ENCODE peak calls at places on chromosomes 6 and 20, in eight cellular contexts. E is GM18507; H is nucleus accumbens; O is stimulated activated CD4-positive, alpha-beta T cell treated with anti-CD3 and anti-CD28 coated beads, Interleukin-15, amount 100 ng/mL, for 24 hours; X is iris pigment epithelial cell; L is left ventricle myocardium inferior; R is cerebellar cortex; B is stimulated activated CD8-positive, alpha-beta memory T cell treated with anti-CD3 and anti-CD28 coated beads, Interleukin-15, amount 100 ng/mL, for 48 hours. Z is an unnamed sample.

GRCh38 chr6:136945072-136945471 is 23.0 kb downstream of the SLC35D3 start:
- DNase-seq in H (no peak), B (no peak), X (no peak), L (no peak), R (no peak), E (no peak), O (no peak), Z (no peak)

GRCh38 chr20:346640-347316 is at the start of gene NRSN2:
- DNase-seq in E (peak; percentile 40), B (no peak), O (peak; percentile 52), H (peak; percentile 75), L (peak; percentile 70), X (peak; percentile 73), R (peak; percentile 78), Z (peak; percentile 85)

GRCh38 chr6:16600701-16601100 is 160.6 kb downstream of the ATXN1 start:
- DNase-seq in X (no peak), O (no peak), B (no peak), H (no peak), L (no peak), E (no peak), R (no peak), Z (no peak)

GRCh38 chr6:158793432-158793831 is 25.7 kb downstream of the EZR start:
- DNase-seq in L (no peak), O (no peak), X (peak; percentile 72), B (no peak), R (no peak), E (no peak), H (no peak), Z (no peak)

GRCh38 chr6:57221191-57221935 is 744 bp downstream of the RAB23 start:
- DNase-seq in X (peak; percentile 67), B (peak; percentile 41), O (peak; percentile 72), R (peak; percentile 65), H (peak; percentile 54), L (peak; percentile 51), E (peak; percentile 14), Z (peak; percentile 94)

GRCh38 chr6:31792741-31793140 is 2.8 kb downstream of the VARS1 start:
- DNase-seq in E (no peak), O (peak; percentile 34), X (peak; percentile 70), L (no peak), H (no peak), B (no peak), R (peak; percentile 29), Z (peak; percentile 83)

GRCh38 chr6:158514176-158514575 is 45.7 kb upstream of the TMEM181 start:
- DNase-seq in R (no peak), B (no peak), L (no peak), E (no peak), H (no peak), O (no peak), X (no peak), Z (no peak)

GRCh38 chr6:43428112-43428570 is 800 bp downstream of the ABCC10 start:
- DNase-seq in L (no peak), R (peak; percentile 42), E (no peak), B (no peak), H (no peak), X (no peak), O (no peak), Z (no peak)

GRCh38 chr20:58707770-58708169 is 15.2 kb downstream of the NPEPL1 start:
- DNase-seq in L (peak; percentile 6), X (no peak), E (no peak), H (no peak), R (no peak), O (no peak), B (no peak), Z (peak; percentile 42)

GRCh38 chr20:38001981-38002380 is 31.3 kb downstream of the TTI1 start:
- DNase-seq in E (no peak), R (no peak), X (peak; percentile 44), L (no peak), H (no peak), O (peak; percentile 23), B (no peak), Z (no peak)

GRCh38 chr20:63911171-63911570 is 16.2 kb downstream of the DNAJC5 start:
- DNase-seq in E (no peak), R (peak; percentile 67), L (no peak), B (no peak), X (no peak), O (no peak), H (peak; percentile 45), Z (no peak)

GRCh38 chr20:31497838-31498540 is 16.3 kb upstream of the HM13 start:
- DNase-seq in E (no peak), O (no peak), X (no peak), L (peak; percentile 65), H (no peak), B (no peak), R (no peak), Z (peak; percentile 59)

GRCh38 chr20:16929756-16930155 is 181.6 kb downstream of the OTOR start:
- DNase-seq in X (peak; percentile 67), B (no peak), L (no peak), H (no peak), R (no peak), O (no peak), E (no peak), Z (no peak)

GRCh38 chr6:75196051-75196743 is 9.7 kb downstream of the COL12A1 start:
- DNase-seq in E (no peak), O (no peak), H (no peak), R (no peak), L (no peak), B (no peak), X (peak; percentile 76), Z (no peak)

GRCh38 chr6:11952291-11952690 is 59.8 kb upstream of the HIVEP1 start:
- DNase-seq in B (no peak), R (no peak), H (no peak), L (no peak), O (no peak), X (no peak), E (no peak), Z (no peak)

GRCh38 chr6:131728296-131728939 is 17.6 kb upstream of the CTAGE9 start:
- DNase-seq in L (no peak), B (no peak), E (no peak), R (no peak), X (no peak), H (no peak), O (no peak), Z (no peak)

GRCh38 chr6:115865914-115866313 is 194.8 kb downstream of the FRK start:
- DNase-seq in H (no peak), O (no peak), L (no peak), R (no peak), E (no peak), X (no peak), B (no peak), Z (no peak)

GRCh38 chr6:27873101-27874030 is 38.8 kb downstream of the OR2B2 start:
- DNase-seq in L (peak; percentile 35), B (peak; percentile 72), H (no peak), E (no peak), X (peak; percentile 70), O (peak; percentile 82), R (no peak), Z (peak; percentile 75)

GRCh38 chr20:8293791-8294190 is 161.7 kb downstream of the PLCB1 start:
- DNase-seq in B (no peak), X (peak; percentile 49), R (no peak), O (no peak), H (no peak), E (no peak), L (no peak), Z (no peak)

GRCh38 chr6:88368071-88368787 is 202.1 kb upstream of the CNR1 start:
- DNase-seq in E (no peak), H (no peak), X (peak; percentile 80), B (no peak), O (no peak), L (no peak), R (no peak), Z (no peak)

GRCh38 chr6:72810571-72811280 is 188.9 kb downstream of the KCNQ5 start:
- DNase-seq in X (no peak), H (no peak), O (no peak), E (no peak), L (no peak), R (no peak), B (no peak), Z (no peak)

GRCh38 chr6:33418690-33419291 is 884 bp upstream of the CUTA start:
- DNase-seq in E (no peak), O (peak; percentile 75), L (no peak), B (peak; percentile 57), R (peak; percentile 90), H (no peak), X (peak; percentile 59), Z (peak; percentile 79)

GRCh38 chr6:6803180-6803978 is 214.9 kb downstream of the LY86 start:
- DNase-seq in L (no peak), R (no peak), B (no peak), O (peak; percentile 27), E (peak; percentile 54), H (no peak), X (no peak), Z (peak; percentile 89)

GRCh38 chr6:147506704-147507114 is 1.8 kb upstream of the SAMD5 start:
- DNase-seq in O (peak; percentile 78), R (peak; percentile 28), L (peak; percentile 66), H (peak; percentile 70), E (peak; percentile 42), B (peak; percentile 33), X (peak; percentile 58), Z (peak; percentile 74)

GRCh38 chr6:149328083-149328482 is 10.6 kb downstream of the TAB2 start:
- DNase-seq in H (no peak), X (no peak), O (no peak), E (no peak), B (no peak), L (no peak), R (no peak), Z (no peak)

GRCh38 chr6:20569000-20569610 is 34.8 kb downstream of the CDKAL1 start:
- DNase-seq in H (no peak), E (no peak), L (no peak), R (no peak), X (peak; percentile 38), B (no peak), O (no peak), Z (no peak)

GRCh38 chr6:11813585-11813984 is 35.0 kb upstream of the ADTRP start:
- DNase-seq in E (no peak), L (no peak), X (no peak), H (no peak), R (no peak), O (no peak), B (no peak), Z (no peak)

GRCh38 chr6:52050051-52050405 is 37.4 kb downstream of the PKHD1 start:
- DNase-seq in L (no peak), X (no peak), O (no peak), R (no peak), B (no peak), H (no peak), E (no peak), Z (no peak)

GRCh38 chr6:13614126-13614925 is 809 bp upstream of the NOL7 start:
- DNase-seq in H (no peak), E (no peak), B (peak; percentile 15), O (peak; percentile 17), X (peak; percentile 43), L (peak; percentile 44), R (peak; percentile 30), Z (peak; percentile 81)

GRCh38 chr6:16681260-16681873 is 79.9 kb downstream of the ATXN1 start:
- DNase-seq in O (no peak), E (no peak), X (peak; percentile 97), B (no peak), L (peak; percentile 28), H (no peak), R (no peak), Z (no peak)

GRCh38 chr6:94045473-94045872 is 626.1 kb upstream of the EPHA7 start:
- DNase-seq in H (no peak), L (no peak), E (no peak), X (no peak), O (no peak), R (no peak), B (no peak), Z (no peak)

Z was measured in islet precursor cell.